ENCODE peak calls at places on chromosomes 11 and 22, in ten cellular contexts. C is A673; P is GM03348; G is stimulated activated naive CD8-positive, alpha-beta T cell treated with anti-CD3 and anti-CD28 coated beads, Interleukin-15, amount 100 ng/mL, for 72 hours; S is K562; Q is effector CD4-positive, alpha-beta T cell; W is cardiac fibroblast; A is activated T-cell treated with anti-CD3 and anti-CD28 coated beads for 1 hour; H is stimulated activated CD4-positive, alpha-beta T cell treated with anti-CD3 and anti-CD28 coated beads, Interleukin-1b, Interleukin-23, amount 100 ng/mL, for 24 hours; F is esophagus squamous epithelium. R is an unnamed sample.
A peak's percentile ranks its signal among the peaks of the same experiment; 100 is the strongest.

GRCh38 chr11:16239130-16240105 is 116.9 kb downstream of the SOX6 start:
- DNase-seq in H (no peak), P (no peak), A (no peak), C (no peak), Q (no peak), S (no peak), F (no peak), W (no peak), G (no peak), R (no peak)

GRCh38 chr22:49768077-49768476 is 59.6 kb downstream of the BRD1 start:
- DNase-seq in H (no peak), W (no peak), G (no peak), F (no peak), C (no peak), A (no peak), P (no peak), S (no peak), Q (no peak), R (no peak)

GRCh38 chr11:120139316-120140069 is 1.6 kb upstream of the TRIM29 start:
- DNase-seq in H (no peak), G (no peak), A (no peak), F (no peak), Q (no peak), P (peak; percentile 3), C (no peak), S (no peak), W (no peak), R (no peak)

GRCh38 chr22:48952256-48953102 is 875.2 kb downstream of the BRD1 start:
- DNase-seq in Q (no peak), H (no peak), C (no peak), F (no peak), S (no peak), G (no peak), W (no peak), A (no peak), P (no peak), R (no peak)

GRCh38 chr11:45361551-45361950 is 75.4 kb upstream of the SYT13 start:
- DNase-seq in H (no peak), P (no peak), F (no peak), C (no peak), A (no peak), S (no peak), W (no peak), G (no peak), Q (no peak), R (no peak)

GRCh38 chr11:69001301-69002081 is 11.6 kb downstream of the MRGPRF start:
- DNase-seq in W (no peak), G (no peak), A (no peak), Q (no peak), F (no peak), P (no peak), H (no peak), C (no peak), S (no peak), R (no peak)

GRCh38 chr11:62399172-62399867 is 19.5 kb upstream of the SCGB1A1 start:
- DNase-seq in H (no peak), S (no peak), Q (no peak), F (no peak), C (no peak), A (no peak), W (peak; percentile 57), G (no peak), P (no peak), R (peak; percentile 28)

GRCh38 chr11:60942970-60943565 is 8.9 kb downstream of the SLC15A3 start:
- DNase-seq in G (no peak), H (no peak), A (no peak), S (no peak), Q (no peak), P (no peak), F (no peak), W (no peak), C (peak; percentile 45), R (no peak)

GRCh38 chr11:113553905-113554304 is 78.7 kb upstream of the DRD2 start:
- DNase-seq in G (no peak), H (no peak), A (no peak), P (no peak), W (no peak), S (peak; percentile 26), Q (no peak), F (no peak), C (peak; percentile 32), R (no peak)

GRCh38 chr22:47084226-47084625 is 321.8 kb downstream of the TBC1D22A start:
- DNase-seq in Q (no peak), A (no peak), F (no peak), W (no peak), S (no peak), C (no peak), H (no peak), P (no peak), G (no peak), R (no peak)